ENCODE peak calls at places on chromosomes 13 and 19, in ten cellular contexts. K, V, E, S, A, D, W, C, I and O are unnamed samples.
A peak's percentile ranks its signal among the peaks of the same experiment; 100 is the strongest.

GRCh38 chr13:25688524-25688923 is 316.8 kb downstream of the ATP8A2 start:
- DNase-seq in K (no peak), V (no peak), E (no peak), S (no peak), A (no peak), D (no peak), W (no peak), C (no peak), I (no peak), O (no peak)

GRCh38 chr13:39159393-39159792 is 121.1 kb downstream of the NHLRC3 start:
- DNase-seq in K (no peak), V (no peak), E (no peak), S (no peak), A (peak; percentile 74), D (no peak), W (no peak), C (no peak), I (no peak), O (no peak)

GRCh38 chr13:111005808-111006494 is 91.1 kb upstream of the ANKRD10 start:
- DNase-seq in K (no peak), V (peak; percentile 65), E (peak; percentile 90), S (peak; percentile 50), A (peak; percentile 85), D (no peak), W (peak; percentile 34), C (no peak), I (peak; percentile 65), O (no peak)

GRCh38 chr13:51637852-51638496 is 53.7 kb downstream of the WDFY2 start:
- DNase-seq in K (no peak), V (no peak), E (no peak), S (no peak), A (no peak), D (no peak), W (no peak), C (no peak), I (no peak), O (no peak)

GRCh38 chr13:110334841-110335490 is 27.9 kb downstream of the COL4A2 start:
- DNase-seq in K (no peak), V (peak; percentile 22), E (no peak), S (no peak), A (no peak), D (peak; percentile 42), W (no peak), C (no peak), I (peak; percentile 92), O (no peak)

GRCh38 chr13:36736119-36736726 is 62.4 kb downstream of the SERTM1 start:
- DNase-seq in K (peak; percentile 3), V (peak; percentile 83), E (no peak), S (peak; percentile 31), A (peak; percentile 80), D (peak; percentile 46), W (peak; percentile 30), C (peak; percentile 8), I (peak; percentile 72), O (peak; percentile 13)

GRCh38 chr13:80050252-80050651 is 290.7 kb downstream of the SPRY2 start:
- DNase-seq in K (no peak), V (peak; percentile 58), E (no peak), S (no peak), A (peak; percentile 37), D (peak; percentile 37), W (no peak), C (no peak), I (peak; percentile 62), O (no peak)

GRCh38 chr13:114049026-114049425 is 75.2 kb upstream of the C13orf46 start:
- DNase-seq in K (peak; percentile 73), V (no peak), E (no peak), S (no peak), A (no peak), D (no peak), W (no peak), C (peak; percentile 66), I (no peak), O (no peak)

GRCh38 chr13:46639033-46639981 is 86.3 kb downstream of the LRCH1 start:
- DNase-seq in K (no peak), V (no peak), E (no peak), S (no peak), A (no peak), D (no peak), W (no peak), C (peak; percentile 44), I (no peak), O (no peak)

GRCh38 chr13:113029487-113030258 is 60.7 kb downstream of the MCF2L start:
- DNase-seq in K (peak; percentile 57), V (no peak), E (peak; percentile 22), S (no peak), A (peak; percentile 55), D (no peak), W (peak; percentile 61), C (peak; percentile 46), I (no peak), O (no peak)

GRCh38 chr13:106919638-106920037 is 351.7 kb upstream of the ARGLU1 start:
- DNase-seq in K (no peak), V (no peak), E (peak; percentile 71), S (peak; percentile 40), A (peak; percentile 99), D (no peak), W (peak; percentile 7), C (no peak), I (peak; percentile 58), O (no peak)

GRCh38 chr19:18023596-18024212 is 15.7 kb downstream of the ARRDC2 start:
- DNase-seq in K (peak; percentile 52), V (no peak), E (peak; percentile 95), S (peak; percentile 91), A (peak; percentile 98), D (no peak), W (no peak), C (no peak), I (peak; percentile 46), O (no peak)

GRCh38 chr13:32045963-32046785 is 14.6 kb downstream of the FRY start:
- DNase-seq in K (no peak), V (peak; percentile 74), E (no peak), S (peak; percentile 32), A (no peak), D (peak; percentile 38), W (no peak), C (no peak), I (peak; percentile 46), O (no peak)

GRCh38 chr19:4379383-4380253 is 20.7 kb downstream of the SH3GL1 start:
- DNase-seq in K (peak; percentile 55), V (no peak), E (peak; percentile 95), S (peak; percentile 86), A (peak; percentile 75), D (peak; percentile 76), W (no peak), C (no peak), I (peak; percentile 33), O (no peak)

GRCh38 chr19:11098327-11098726 is 9.1 kb downstream of the LDLR start:
- DNase-seq in K (no peak), V (no peak), E (no peak), S (no peak), A (no peak), D (no peak), W (no peak), C (no peak), I (no peak), O (no peak)

GRCh38 chr13:27691207-27691606 is 69.5 kb downstream of the POLR1D start:
- DNase-seq in K (no peak), V (no peak), E (no peak), S (no peak), A (no peak), D (no peak), W (no peak), C (no peak), I (no peak), O (no peak)

GRCh38 chr19:10518444-10519361 is 1.5 kb upstream of the S1PR5 start:
- DNase-seq in K (no peak), V (no peak), E (no peak), S (no peak), A (no peak), D (no peak), W (no peak), C (no peak), I (no peak), O (no peak)

GRCh38 chr13:42808572-42808971 is 27.2 kb downstream of the FAM216B start:
- DNase-seq in K (no peak), V (no peak), E (no peak), S (no peak), A (no peak), D (peak; percentile 27), W (no peak), C (no peak), I (no peak), O (no peak)

GRCh38 chr13:109644069-109644750 is 142.2 kb downstream of the IRS2 start:
- DNase-seq in K (no peak), V (no peak), E (no peak), S (no peak), A (no peak), D (no peak), W (no peak), C (no peak), I (no peak), O (no peak)

GRCh38 chr13:75307370-75307984 is 174.5 kb downstream of the TBC1D4 start:
- DNase-seq in K (no peak), V (no peak), E (no peak), S (no peak), A (no peak), D (no peak), W (no peak), C (no peak), I (no peak), O (no peak)

GRCh38 chr13:90721937-90722336 is 625.5 kb upstream of the MIR17HG start:
- DNase-seq in K (no peak), V (no peak), E (no peak), S (no peak), A (no peak), D (no peak), W (no peak), C (no peak), I (no peak), O (no peak)

GRCh38 chr19:5987077-5987818 is 9.3 kb upstream of the RANBP3 start:
- DNase-seq in K (peak; percentile 57), V (peak; percentile 88), E (no peak), S (peak; percentile 73), A (peak; percentile 89), D (peak; percentile 81), W (peak; percentile 77), C (peak; percentile 77), I (peak; percentile 75), O (peak; percentile 57)

GRCh38 chr13:22278336-22278929 is 607.6 kb downstream of the FGF9 start:
- DNase-seq in K (peak; percentile 38), V (peak; percentile 25), E (no peak), S (peak; percentile 42), A (no peak), D (peak; percentile 1), W (no peak), C (peak; percentile 12), I (no peak), O (peak; percentile 0)

GRCh38 chr19:18385675-18386542 is at the start of gene GDF15:
- DNase-seq in K (peak; percentile 56), V (peak; percentile 98), E (peak; percentile 97), S (peak; percentile 90), A (peak; percentile 98), D (no peak), W (peak; percentile 78), C (no peak), I (peak; percentile 86), O (no peak)